ENCODE peak calls at places on chromosomes 5 and 9, in six cellular contexts. Z, W, J, L, U and F are unnamed samples.

GRCh38 chr9:38083858-38084555 is 15.0 kb upstream of the SHB start:
- DNase-seq in Z (no peak), W (no peak), J (no peak), L (peak; percentile 33), U (no peak), F (no peak)

GRCh38 chr5:150801117-150801927 is 22.8 kb downstream of the SMIM3 start:
- DNase-seq in Z (no peak), W (no peak), J (no peak), L (peak; percentile 79), U (peak; percentile 30), F (peak; percentile 52)

GRCh38 chr9:75108571-75108970 is 20.3 kb downstream of the OSTF1 start:
- DNase-seq in Z (no peak), W (no peak), J (no peak), L (peak; percentile 86), U (no peak), F (no peak)

GRCh38 chr9:91433180-91433579 is 9.5 kb upstream of the NFIL3 start:
- DNase-seq in Z (no peak), W (no peak), J (no peak), L (peak; percentile 93), U (no peak), F (peak; percentile 65)

GRCh38 chr5:149849990-149850910 is 94.3 kb downstream of the PDE6A start:
- DNase-seq in Z (no peak), W (no peak), J (no peak), L (no peak), U (no peak), F (no peak)

GRCh38 chr9:70081120-70081495 is 37.5 kb downstream of the MAMDC2 start:
- DNase-seq in Z (no peak), W (no peak), J (no peak), L (peak; percentile 80), U (no peak), F (no peak)

GRCh38 chr5:61313960-61314681 is 17.9 kb upstream of the ZSWIM6 start:
- DNase-seq in Z (no peak), W (no peak), J (no peak), L (peak; percentile 89), U (no peak), F (no peak)

GRCh38 chr5:140324834-140325195 is 21.6 kb downstream of the HBEGF start:
- DNase-seq in Z (no peak), W (no peak), J (no peak), L (peak; percentile 74), U (no peak), F (no peak)